ENCODE peak calls at places on chromosomes 5 and 9, in four cellular contexts. One of them, this sample, is unnamed.

GRCh38 chr9:97794666-97795065 is 58.4 kb upstream of the FOXE1 start:
- DNase-seq in H7: no peak
- DNase-seq in GDM1: no peak
- DNase-seq in cerebellum: no peak
- DNase-seq in this sample: no peak

GRCh38 chr9:131036071-131036470 is 27.1 kb downstream of the LAMC3 start:
- DNase-seq in H7: no peak
- DNase-seq in GDM1: no peak
- DNase-seq in cerebellum: no peak
- DNase-seq in this sample: no peak

GRCh38 chr5:124232517-124232916 is 513.9 kb downstream of the ZNF608 start:
- DNase-seq in H7: no peak
- DNase-seq in GDM1: no peak
- DNase-seq in cerebellum: no peak
- DNase-seq in this sample: no peak

GRCh38 chr9:88969646-88970373 is 21.5 kb upstream of the S1PR3 start:
- DNase-seq in H7: no peak
- DNase-seq in GDM1: no peak
- DNase-seq in cerebellum: no peak
- DNase-seq in this sample: no peak

GRCh38 chr5:64807505-64807904 is 38.8 kb downstream of the CWC27 start:
- DNase-seq in H7: no peak
- DNase-seq in GDM1: no peak
- DNase-seq in cerebellum: no peak
- DNase-seq in this sample: no peak

GRCh38 chr9:110282023-110282766 is 25.9 kb upstream of the TXN start:
- DNase-seq in H7: no peak
- DNase-seq in GDM1: peak; percentile 56
- DNase-seq in cerebellum: no peak
- DNase-seq in this sample: no peak

GRCh38 chr5:105885266-105885665 is 1785.5 kb downstream of the EFNA5 start:
- DNase-seq in H7: no peak
- DNase-seq in GDM1: no peak
- DNase-seq in cerebellum: no peak
- DNase-seq in this sample: no peak

GRCh38 chr5:61052870-61053269 is 107.9 kb downstream of the NDUFAF2 start:
- DNase-seq in H7: no peak
- DNase-seq in GDM1: no peak
- DNase-seq in cerebellum: no peak
- DNase-seq in this sample: no peak

GRCh38 chr9:35560625-35561337 is 44.3 kb upstream of the TESK1 start:
- DNase-seq in H7: no peak
- DNase-seq in GDM1: no peak
- DNase-seq in cerebellum: no peak
- DNase-seq in this sample: no peak

GRCh38 chr9:36594228-36594627 is 21.5 kb downstream of the MELK start:
- DNase-seq in H7: no peak
- DNase-seq in GDM1: no peak
- DNase-seq in cerebellum: no peak
- DNase-seq in this sample: no peak

GRCh38 chr5:94524841-94525697 is 93.3 kb downstream of the KIAA0825 start:
- DNase-seq in H7: peak; percentile 35
- DNase-seq in GDM1: peak; percentile 32
- DNase-seq in cerebellum: peak; percentile 53
- DNase-seq in this sample: peak; percentile 53

GRCh38 chr9:35932732-35933131 is 23.4 kb downstream of the SPAAR start:
- DNase-seq in H7: no peak
- DNase-seq in GDM1: no peak
- DNase-seq in cerebellum: no peak
- DNase-seq in this sample: no peak

GRCh38 chr5:38008198-38008597 is 168.4 kb upstream of the GDNF start:
- DNase-seq in H7: no peak
- DNase-seq in GDM1: no peak
- DNase-seq in cerebellum: no peak
- DNase-seq in this sample: no peak

GRCh38 chr9:17571825-17572224 is 7.0 kb upstream of the SH3GL2 start:
- DNase-seq in H7: peak; percentile 49
- DNase-seq in GDM1: no peak
- DNase-seq in cerebellum: no peak
- DNase-seq in this sample: no peak

GRCh38 chr5:2133080-2133479 is 250.4 kb upstream of the IRX4 start:
- DNase-seq in H7: no peak
- DNase-seq in GDM1: no peak
- DNase-seq in cerebellum: no peak
- DNase-seq in this sample: no peak

GRCh38 chr9:134298000-134298399 is 28.3 kb upstream of the RXRA start:
- DNase-seq in H7: no peak
- DNase-seq in GDM1: no peak
- DNase-seq in cerebellum: no peak
- DNase-seq in this sample: no peak

GRCh38 chr9:131951905-131952304 is 127.8 kb downstream of the MED27 start:
- DNase-seq in H7: no peak
- DNase-seq in GDM1: no peak
- DNase-seq in cerebellum: peak; percentile 81
- DNase-seq in this sample: no peak

GRCh38 chr9:127968046-127968445 is 12.7 kb downstream of the EEIG1 start:
- DNase-seq in H7: no peak
- DNase-seq in GDM1: no peak
- DNase-seq in cerebellum: no peak
- DNase-seq in this sample: no peak

GRCh38 chr9:107388890-107389289 is 100.7 kb downstream of the KLF4 start:
- DNase-seq in H7: no peak
- DNase-seq in GDM1: no peak
- DNase-seq in cerebellum: no peak
- DNase-seq in this sample: no peak

GRCh38 chr5:93107828-93108520 is 473.0 kb downstream of the NR2F1-AS1 start:
- DNase-seq in H7: no peak
- DNase-seq in GDM1: no peak
- DNase-seq in cerebellum: no peak
- DNase-seq in this sample: no peak

GRCh38 chr9:124840300-124840833 is 12.9 kb upstream of the WDR38 start:
- DNase-seq in H7: peak; percentile 77
- DNase-seq in GDM1: no peak
- DNase-seq in cerebellum: no peak
- DNase-seq in this sample: no peak

GRCh38 chr5:103356344-103357091 is 98.0 kb downstream of the MACIR start:
- DNase-seq in H7: no peak
- DNase-seq in GDM1: no peak
- DNase-seq in cerebellum: no peak
- DNase-seq in this sample: no peak

This sample was measured in GM13977.